ENCODE peak calls at places on chromosomes 16 and 17, in eight cellular contexts. One of them, this sample, is unnamed.

GRCh38 chr17:15963670-15964110 is 18.8 kb downstream of the ADORA2B start:
- DNase-seq in AG04450: no peak
- DNase-seq in WTC11: no peak
- DNase-seq in neural crest cell: no peak
- DNase-seq in mesothelial cell of epicardium: no peak
- DNase-seq in coronary artery: no peak
- DNase-seq in AG09319: no peak
- DNase-seq in astrocyte of the spinal cord: peak; percentile 85
- DNase-seq in this sample: peak; percentile 75

GRCh38 chr16:75256871-75257343 is 5.5 kb upstream of the BCAR1 start:
- DNase-seq in astrocyte of the spinal cord: peak; percentile 59
- DNase-seq in neural crest cell: no peak
- DNase-seq in AG09319: no peak
- DNase-seq in AG04450: no peak
- DNase-seq in coronary artery: peak; percentile 78
- DNase-seq in mesothelial cell of epicardium: no peak
- DNase-seq in WTC11: peak; percentile 39
- DNase-seq in this sample: no peak

GRCh38 chr17:30379303-30380105 is 777 bp downstream of the CPD start:
- DNase-seq in WTC11: peak; percentile 22
- DNase-seq in mesothelial cell of epicardium: no peak
- DNase-seq in neural crest cell: no peak
- DNase-seq in AG09319: no peak
- DNase-seq in astrocyte of the spinal cord: no peak
- DNase-seq in coronary artery: peak; percentile 78
- DNase-seq in AG04450: no peak
- DNase-seq in this sample: no peak

GRCh38 chr17:18888766-18889290 is 30.9 kb downstream of the PRPSAP2 start:
- DNase-seq in WTC11: no peak
- DNase-seq in neural crest cell: no peak
- DNase-seq in AG09319: no peak
- DNase-seq in coronary artery: no peak
- DNase-seq in astrocyte of the spinal cord: no peak
- DNase-seq in mesothelial cell of epicardium: no peak
- DNase-seq in AG04450: no peak
- DNase-seq in this sample: no peak

GRCh38 chr17:40151414-40151955 is 11.1 kb downstream of the CASC3 start:
- DNase-seq in astrocyte of the spinal cord: no peak
- DNase-seq in WTC11: no peak
- DNase-seq in coronary artery: no peak
- DNase-seq in mesothelial cell of epicardium: no peak
- DNase-seq in AG09319: no peak
- DNase-seq in neural crest cell: no peak
- DNase-seq in AG04450: no peak
- DNase-seq in this sample: no peak

GRCh38 chr16:13957197-13958078 is 37.5 kb downstream of the ERCC4 start:
- DNase-seq in astrocyte of the spinal cord: peak; percentile 98
- DNase-seq in WTC11: no peak
- DNase-seq in AG09319: peak; percentile 94
- DNase-seq in AG04450: peak; percentile 80
- DNase-seq in mesothelial cell of epicardium: peak; percentile 52
- DNase-seq in coronary artery: peak; percentile 78
- DNase-seq in neural crest cell: no peak
- DNase-seq in this sample: peak; percentile 88

GRCh38 chr17:75764711-75765421 is at the start of gene GALK1:
- DNase-seq in AG09319: no peak
- DNase-seq in mesothelial cell of epicardium: peak; percentile 74
- DNase-seq in WTC11: peak; percentile 67
- DNase-seq in neural crest cell: peak; percentile 69
- DNase-seq in AG04450: no peak
- DNase-seq in astrocyte of the spinal cord: peak; percentile 53
- DNase-seq in coronary artery: peak; percentile 84
- DNase-seq in this sample: no peak

GRCh38 chr16:30110661-30111060 is 2.7 kb downstream of the GDPD3 start:
- DNase-seq in astrocyte of the spinal cord: no peak
- DNase-seq in AG04450: no peak
- DNase-seq in coronary artery: no peak
- DNase-seq in WTC11: no peak
- DNase-seq in neural crest cell: no peak
- DNase-seq in AG09319: no peak
- DNase-seq in mesothelial cell of epicardium: no peak
- DNase-seq in this sample: no peak

GRCh38 chr16:252366-253337 is 18.0 kb downstream of the FAM234A start:
- DNase-seq in AG09319: no peak
- DNase-seq in WTC11: no peak
- DNase-seq in AG04450: no peak
- DNase-seq in neural crest cell: no peak
- DNase-seq in mesothelial cell of epicardium: no peak
- DNase-seq in coronary artery: no peak
- DNase-seq in astrocyte of the spinal cord: no peak
- DNase-seq in this sample: no peak

GRCh38 chr17:57946798-57947358 is 8.3 kb downstream of the CUEDC1 start:
- DNase-seq in coronary artery: no peak
- DNase-seq in WTC11: no peak
- DNase-seq in AG04450: peak; percentile 55
- DNase-seq in mesothelial cell of epicardium: no peak
- DNase-seq in astrocyte of the spinal cord: peak; percentile 81
- DNase-seq in neural crest cell: no peak
- DNase-seq in AG09319: no peak
- DNase-seq in this sample: peak; percentile 79

GRCh38 chr17:59435238-59435637 is 103.8 kb downstream of the YPEL2 start:
- DNase-seq in AG09319: peak; percentile 86
- DNase-seq in mesothelial cell of epicardium: no peak
- DNase-seq in AG04450: no peak
- DNase-seq in WTC11: no peak
- DNase-seq in coronary artery: no peak
- DNase-seq in neural crest cell: no peak
- DNase-seq in astrocyte of the spinal cord: peak; percentile 37
- DNase-seq in this sample: peak; percentile 33

GRCh38 chr17:41393294-41393693 is 4.1 kb downstream of the KRT31 start:
- DNase-seq in AG09319: no peak
- DNase-seq in AG04450: no peak
- DNase-seq in WTC11: no peak
- DNase-seq in astrocyte of the spinal cord: no peak
- DNase-seq in mesothelial cell of epicardium: no peak
- DNase-seq in neural crest cell: no peak
- DNase-seq in coronary artery: no peak
- DNase-seq in this sample: no peak

GRCh38 chr17:57679356-57679755 is 65.7 kb downstream of the CCDC182 start:
- DNase-seq in coronary artery: peak; percentile 33
- DNase-seq in astrocyte of the spinal cord: no peak
- DNase-seq in WTC11: no peak
- DNase-seq in mesothelial cell of epicardium: peak; percentile 5
- DNase-seq in neural crest cell: no peak
- DNase-seq in AG09319: no peak
- DNase-seq in AG04450: no peak
- DNase-seq in this sample: no peak

GRCh38 chr17:32452281-32452680 is 8.0 kb downstream of the PSMD11 start:
- DNase-seq in neural crest cell: no peak
- DNase-seq in mesothelial cell of epicardium: no peak
- DNase-seq in AG09319: no peak
- DNase-seq in astrocyte of the spinal cord: peak; percentile 12
- DNase-seq in coronary artery: no peak
- DNase-seq in WTC11: no peak
- DNase-seq in AG04450: no peak
- DNase-seq in this sample: no peak
- TF ChIP-seq CTCF in neural crest cell: no peak
- TF ChIP-seq CTCF in mesothelial cell of epicardium: no peak
- TF ChIP-seq CTCF in AG09319: no peak
- TF ChIP-seq CTCF in astrocyte of the spinal cord: no peak
- TF ChIP-seq CTCF in coronary artery: no peak
- TF ChIP-seq CTCF in WTC11: no peak
- TF ChIP-seq CTCF in AG04450: no peak
- TF ChIP-seq CTCF in this sample: no peak

GRCh38 chr17:17435323-17435722 is 41.5 kb upstream of the MED9 start:
- DNase-seq in WTC11: no peak
- DNase-seq in AG09319: peak; percentile 32
- DNase-seq in AG04450: peak; percentile 92
- DNase-seq in mesothelial cell of epicardium: no peak
- DNase-seq in neural crest cell: no peak
- DNase-seq in astrocyte of the spinal cord: peak; percentile 77
- DNase-seq in coronary artery: no peak
- DNase-seq in this sample: no peak
- TF ChIP-seq CTCF in WTC11: no peak
- TF ChIP-seq CTCF in AG09319: peak; percentile 49
- TF ChIP-seq CTCF in AG04450: peak; percentile 66
- TF ChIP-seq CTCF in mesothelial cell of epicardium: no peak
- TF ChIP-seq CTCF in neural crest cell: peak; percentile 13
- TF ChIP-seq CTCF in astrocyte of the spinal cord: peak; percentile 42
- TF ChIP-seq CTCF in coronary artery: no peak
- TF ChIP-seq CTCF in this sample: peak; percentile 43

GRCh38 chr16:67919618-67920210 is 11.9 kb downstream of the CTRL start:
- DNase-seq in coronary artery: no peak
- DNase-seq in AG04450: no peak
- DNase-seq in mesothelial cell of epicardium: no peak
- DNase-seq in astrocyte of the spinal cord: no peak
- DNase-seq in WTC11: no peak
- DNase-seq in neural crest cell: no peak
- DNase-seq in AG09319: no peak
- DNase-seq in this sample: no peak
- TF ChIP-seq CTCF in coronary artery: no peak
- TF ChIP-seq CTCF in AG04450: no peak
- TF ChIP-seq CTCF in mesothelial cell of epicardium: no peak
- TF ChIP-seq CTCF in astrocyte of the spinal cord: no peak
- TF ChIP-seq CTCF in WTC11: no peak
- TF ChIP-seq CTCF in neural crest cell: no peak
- TF ChIP-seq CTCF in AG09319: no peak
- TF ChIP-seq CTCF in this sample: no peak

DNA sequence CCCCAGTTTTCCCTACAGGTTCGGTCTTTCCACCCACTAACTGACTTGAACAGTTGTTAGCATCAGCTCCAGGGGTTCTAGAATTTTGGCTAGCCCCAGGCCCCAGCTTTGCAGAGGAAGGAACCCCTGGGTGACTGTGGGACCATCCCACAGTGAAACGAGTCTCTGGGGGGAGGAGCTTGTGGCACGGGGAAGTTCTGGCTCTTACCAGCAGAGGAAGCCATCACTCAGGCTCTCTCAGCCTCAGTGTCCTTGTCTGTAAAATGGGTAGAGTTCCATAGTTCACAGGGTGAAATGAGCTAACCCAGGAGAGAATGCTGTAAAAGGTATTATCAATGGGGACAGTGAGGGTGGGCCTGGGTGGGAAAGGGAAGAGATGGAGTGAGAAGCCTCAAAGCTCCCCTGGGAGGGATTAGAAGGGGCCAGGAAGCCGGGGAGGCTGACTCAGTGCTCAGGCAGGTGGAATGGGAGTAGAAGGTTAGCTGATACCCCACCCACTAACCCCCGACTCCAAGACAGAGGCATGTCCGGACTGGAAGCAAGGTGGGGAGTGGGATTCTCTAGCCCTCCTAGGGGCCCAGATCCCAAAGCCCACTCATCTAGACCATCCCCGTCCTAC is 30.9 kb upstream of the CDC42EP4 start:
- DNase-seq in neural crest cell: no peak
- DNase-seq in astrocyte of the spinal cord: no peak
- DNase-seq in AG09319: no peak
- DNase-seq in WTC11: peak; percentile 30
- DNase-seq in mesothelial cell of epicardium: no peak
- DNase-seq in AG04450: no peak
- DNase-seq in coronary artery: no peak
- DNase-seq in this sample: no peak
- TF ChIP-seq CTCF in neural crest cell: no peak
- TF ChIP-seq CTCF in astrocyte of the spinal cord: no peak
- TF ChIP-seq CTCF in AG09319: no peak
- TF ChIP-seq CTCF in WTC11: no peak
- TF ChIP-seq CTCF in mesothelial cell of epicardium: no peak
- TF ChIP-seq CTCF in AG04450: peak; percentile 34
- TF ChIP-seq CTCF in coronary artery: no peak
- TF ChIP-seq CTCF in this sample: no peak

DNA sequence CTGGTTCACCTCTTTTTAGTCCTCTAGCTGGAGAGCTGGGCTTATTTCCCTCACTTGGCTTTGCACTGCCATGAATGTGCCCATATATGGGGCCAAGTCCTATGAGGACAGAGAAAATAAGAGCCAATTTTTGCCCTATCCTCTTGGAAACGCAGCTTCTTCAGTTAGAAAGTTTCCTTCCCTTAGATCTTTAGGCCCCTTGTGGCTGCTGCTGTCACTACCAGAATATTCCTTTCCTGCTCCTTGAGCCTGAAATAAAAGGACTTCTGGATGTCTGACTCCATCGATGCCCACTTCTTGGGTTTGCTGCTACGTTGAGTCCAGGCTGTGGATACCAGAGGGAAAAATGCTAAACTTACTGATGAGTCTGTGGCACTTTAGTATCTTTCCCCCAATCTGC is 487.1 kb downstream of the GRIN2A start:
- DNase-seq in coronary artery: no peak
- DNase-seq in astrocyte of the spinal cord: no peak
- DNase-seq in AG09319: no peak
- DNase-seq in neural crest cell: no peak
- DNase-seq in AG04450: no peak
- DNase-seq in WTC11: no peak
- DNase-seq in mesothelial cell of epicardium: no peak
- DNase-seq in this sample: no peak
- TF ChIP-seq CTCF in coronary artery: no peak
- TF ChIP-seq CTCF in astrocyte of the spinal cord: no peak
- TF ChIP-seq CTCF in AG09319: no peak
- TF ChIP-seq CTCF in neural crest cell: peak; percentile 35
- TF ChIP-seq CTCF in AG04450: no peak
- TF ChIP-seq CTCF in WTC11: no peak
- TF ChIP-seq CTCF in mesothelial cell of epicardium: no peak
- TF ChIP-seq CTCF in this sample: no peak

DNA sequence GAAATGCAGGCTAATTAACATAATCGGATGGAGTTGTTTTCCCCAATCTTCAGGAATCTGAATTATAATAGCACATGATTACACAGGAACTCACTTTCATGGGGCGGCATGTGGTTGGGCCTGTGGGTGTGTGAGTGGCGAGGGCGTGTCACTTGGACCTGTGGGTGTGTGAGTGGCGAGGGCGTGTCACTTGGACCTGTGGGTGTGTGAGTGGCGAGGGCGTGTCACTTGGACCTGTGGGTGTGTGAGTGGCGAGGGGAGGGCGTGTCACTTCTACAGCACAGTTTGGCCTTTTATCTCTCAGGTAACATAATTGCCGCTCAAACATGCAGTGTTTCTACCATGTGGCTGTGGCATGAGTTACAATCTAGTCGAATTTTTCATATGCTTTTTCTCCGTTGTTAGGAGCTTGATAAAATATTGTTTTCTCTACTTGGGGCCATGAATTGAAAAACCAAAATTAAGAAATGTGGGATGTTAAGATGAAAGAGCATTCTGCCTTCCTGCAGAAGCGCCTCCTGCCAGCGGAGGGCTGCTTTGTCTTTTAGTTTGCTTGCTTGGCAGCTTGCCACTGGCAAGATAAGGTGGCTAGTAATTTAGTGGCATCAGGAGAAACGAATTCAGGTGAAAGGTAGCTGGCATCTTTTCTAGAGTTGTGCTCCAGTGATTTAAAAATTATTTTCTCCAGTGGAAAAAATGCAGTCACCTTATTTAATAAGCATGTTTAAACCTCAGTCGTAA is 36.2 kb downstream of the USP10 start:
- DNase-seq in mesothelial cell of epicardium: no peak
- DNase-seq in AG09319: no peak
- DNase-seq in WTC11: no peak
- DNase-seq in AG04450: no peak
- DNase-seq in neural crest cell: no peak
- DNase-seq in astrocyte of the spinal cord: no peak
- DNase-seq in coronary artery: no peak
- DNase-seq in this sample: no peak
- TF ChIP-seq CTCF in mesothelial cell of epicardium: no peak
- TF ChIP-seq CTCF in AG09319: no peak
- TF ChIP-seq CTCF in WTC11: no peak
- TF ChIP-seq CTCF in AG04450: peak; percentile 3
- TF ChIP-seq CTCF in neural crest cell: peak; percentile 19
- TF ChIP-seq CTCF in astrocyte of the spinal cord: peak; percentile 22
- TF ChIP-seq CTCF in coronary artery: no peak
- TF ChIP-seq CTCF in this sample: peak; percentile 19

This sample was measured in astrocyte of the cerebellum.